ENCODE peak calls at places on chromosomes 3 and 15, in five cellular contexts. Z, M, V, N and B are unnamed samples.

GRCh38 chr3:39383190-39383912 is at the start of gene SLC25A38:
- DNase-seq in Z (peak; percentile 69), M (peak; percentile 65), V (peak; percentile 96), N (peak; percentile 95), B (peak; percentile 83)

GRCh38 chr3:8712045-8712870 is 21.3 kb upstream of the CAV3 start:
- DNase-seq in Z (no peak), M (no peak), V (no peak), N (no peak), B (peak; percentile 86)

GRCh38 chr15:41022487-41023090 is 69.3 kb downstream of the CHAC1 start:
- DNase-seq in Z (peak; percentile 22), M (no peak), V (peak; percentile 58), N (peak; percentile 77), B (peak; percentile 16)

GRCh38 chr3:36434682-36435426 is 54.5 kb downstream of the STAC start:
- DNase-seq in Z (no peak), M (no peak), V (no peak), N (no peak), B (peak; percentile 35)

GRCh38 chr3:122183521-122183892 is at the start of gene CASR:
- DNase-seq in Z (no peak), M (no peak), V (peak; percentile 38), N (no peak), B (peak; percentile 5)

GRCh38 chr3:194014756-194015155 is 121.2 kb upstream of the HES1 start:
- DNase-seq in Z (no peak), M (no peak), V (no peak), N (no peak), B (no peak)

GRCh38 chr3:50390523-50391177 is 31.3 kb upstream of the TMEM115 start:
- DNase-seq in Z (peak; percentile 75), M (no peak), V (no peak), N (no peak), B (peak; percentile 63)

GRCh38 chr3:182259579-182259978 is 533.7 kb upstream of the ATP11B start:
- DNase-seq in Z (no peak), M (peak; percentile 37), V (no peak), N (no peak), B (no peak)

GRCh38 chr3:12541625-12542024 is 3.7 kb downstream of the MKRN2OS start:
- DNase-seq in Z (no peak), M (no peak), V (peak; percentile 54), N (no peak), B (peak; percentile 16)

GRCh38 chr3:170079466-170080165 is 41.8 kb downstream of the GPR160 start:
- DNase-seq in Z (no peak), M (no peak), V (no peak), N (no peak), B (no peak)

GRCh38 chr3:149494022-149494758 is 19.7 kb downstream of the TM4SF4 start:
- DNase-seq in Z (peak; percentile 58), M (peak; percentile 47), V (peak; percentile 76), N (peak; percentile 70), B (peak; percentile 34)

GRCh38 chr3:126488205-126488604 is 12.5 kb upstream of the ZXDC start:
- DNase-seq in Z (no peak), M (no peak), V (no peak), N (no peak), B (no peak)

GRCh38 chr15:42140383-42141070 is 15.9 kb downstream of the PLA2G4F start:
- DNase-seq in Z (no peak), M (no peak), V (peak; percentile 45), N (no peak), B (no peak)

GRCh38 chr3:37028329-37028728 is 35.0 kb downstream of the MLH1 start:
- DNase-seq in Z (peak; percentile 67), M (no peak), V (no peak), N (no peak), B (no peak)

GRCh38 chr3:27195059-27195458 is 174.1 kb downstream of the NEK10 start:
- DNase-seq in Z (no peak), M (no peak), V (no peak), N (no peak), B (no peak)

GRCh38 chr3:172709776-172710708 is 825 bp downstream of the NCEH1 start:
- DNase-seq in Z (peak; percentile 37), M (peak; percentile 18), V (peak; percentile 75), N (peak; percentile 69), B (peak; percentile 30)

GRCh38 chr3:45779746-45780735 is 16.3 kb downstream of the SLC6A20 start:
- DNase-seq in Z (no peak), M (no peak), V (no peak), N (no peak), B (no peak)

GRCh38 chr3:14507345-14507741 is 32.8 kb downstream of the GRIP2 start:
- DNase-seq in Z (peak; percentile 2), M (no peak), V (no peak), N (no peak), B (no peak)

GRCh38 chr15:62212746-62213145 is 47.7 kb upstream of the C2CD4B start:
- DNase-seq in Z (no peak), M (no peak), V (no peak), N (no peak), B (no peak)

GRCh38 chr3:13285007-13285567 is 135.0 kb downstream of the NUP210 start:
- DNase-seq in Z (no peak), M (no peak), V (no peak), N (no peak), B (no peak)

DNA sequence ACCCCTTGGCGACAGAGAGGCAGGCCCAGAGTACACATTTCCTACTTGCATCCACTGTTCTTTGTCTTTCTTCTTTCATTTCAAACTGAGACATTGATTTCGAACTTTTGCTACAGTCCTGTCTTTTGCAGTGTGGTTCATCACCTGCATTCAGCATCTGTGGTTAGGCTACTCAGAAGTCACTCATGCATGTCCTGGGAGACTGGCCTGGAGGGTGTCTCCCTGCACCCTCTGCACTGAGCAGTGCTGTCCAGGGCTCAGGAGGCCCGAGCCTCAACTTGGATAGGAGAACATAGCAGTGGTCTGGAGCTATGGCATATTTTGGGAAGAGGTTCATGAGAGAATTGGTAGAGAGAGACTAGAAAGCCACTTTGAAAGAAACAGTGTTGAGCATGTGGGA is 240.2 kb upstream of the TPRG1 start:
- DNase-seq in Z (no peak), M (no peak), V (no peak), N (no peak), B (no peak)
- H3K27ac ChIP-seq in Z (no peak overlapping the region), M (no peak overlapping the region), V (no peak overlapping the region), N (no peak overlapping the region), B (no peak overlapping the region)

GRCh38 chr3:133944641-133945441 is 49.2 kb upstream of the RAB6B start:
- DNase-seq in Z (no peak), M (no peak), V (no peak), N (peak; percentile 47), B (peak; percentile 91)
- H3K4me1 ChIP-seq in Z (peaks cover 19% of the 10 kb centered on the region), M (peaks cover 5% of the 10 kb centered on the region), V (no peaks in the 10 kb centered on the region), N (peaks cover 13% of the 10 kb centered on the region), B (peaks cover 37% of the 10 kb centered on the region)

DNA sequence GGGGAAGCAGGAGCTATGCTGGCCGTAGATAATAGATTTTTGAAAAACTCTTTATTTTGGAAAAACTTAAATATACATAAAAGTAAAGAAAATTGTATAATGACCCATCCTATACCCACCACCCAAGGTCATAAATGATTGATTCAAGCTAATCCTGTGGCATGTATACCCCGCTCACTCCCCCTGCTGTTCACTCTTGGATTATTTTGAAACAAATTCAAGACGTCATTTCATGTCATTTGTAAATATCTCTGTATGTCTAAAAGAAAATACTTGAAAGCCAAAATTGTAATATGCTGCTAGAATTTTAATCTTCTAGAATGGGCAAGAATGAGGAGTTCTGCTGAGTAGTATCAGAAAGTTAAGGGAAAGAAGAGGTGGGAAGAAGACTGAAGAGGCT is 241.7 kb downstream of the FEZF2 start:
- DNase-seq in Z (no peak), M (no peak), V (peak; percentile 40), N (no peak), B (no peak)
- H3K27ac ChIP-seq in Z (no peak overlapping the region), M (no peak overlapping the region), V (no peak overlapping the region), N (no peak overlapping the region), B (no peak overlapping the region)

GRCh38 chr15:89098281-89098680 is 10.0 kb downstream of the ABHD2 start:
- DNase-seq in Z (no peak), M (no peak), V (no peak), N (no peak), B (no peak)
- H3K4me1 ChIP-seq in Z (peaks cover 24% of the 10 kb centered on the region), M (peaks cover 29% of the 10 kb centered on the region), V (no peaks in the 10 kb centered on the region), N (peaks cover 9% of the 10 kb centered on the region), B (peaks cover 30% of the 10 kb centered on the region)

GRCh38 chr15:69824877-69825406 is 272.8 kb downstream of the TLE3 start:
- DNase-seq in Z (no peak), M (no peak), V (no peak), N (no peak), B (no peak)

GRCh38 chr15:69825941-69826817 is 271.5 kb downstream of the TLE3 start:
- DNase-seq in Z (no peak), M (no peak), V (peak; percentile 80), N (peak; percentile 82), B (no peak)

GRCh38 chr15:69827751-69828150 is 270.0 kb downstream of the TLE3 start:
- DNase-seq in Z (no peak), M (no peak), V (no peak), N (no peak), B (no peak)

GRCh38 chr15:69828181-69828828 is 269.4 kb downstream of the TLE3 start:
- DNase-seq in Z (no peak), M (no peak), V (no peak), N (no peak), B (no peak)

DNA sequence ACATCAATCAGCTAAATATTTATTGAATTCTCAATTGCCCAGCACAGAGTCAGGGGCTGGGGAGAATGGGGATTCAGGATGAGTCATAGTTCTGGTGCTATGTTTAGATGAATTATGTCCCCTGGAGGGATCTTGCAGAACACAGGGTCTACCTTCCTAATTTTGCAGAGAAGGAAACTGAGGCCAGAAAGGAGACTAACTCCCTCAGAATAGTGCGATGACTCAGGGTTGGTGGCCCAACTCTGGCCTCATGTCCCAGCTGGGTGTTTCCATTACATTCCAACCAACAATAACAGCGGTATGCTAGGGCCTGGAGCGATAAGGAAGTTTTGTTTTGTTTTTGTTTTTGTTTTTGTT is 270.9 kb downstream of the TLE3 start:
- DNase-seq in Z (no peak), M (no peak), V (no peak), N (peak; percentile 87), B (no peak)
- H3K27ac ChIP-seq in Z (no peak overlapping the region), M (no peak overlapping the region), V (no peak overlapping the region), N (no peak overlapping the region), B (no peak overlapping the region)

GRCh38 chr15:80989110-80989517 is 505 bp downstream of the MESD start:
- DNase-seq in Z (no peak), M (no peak), V (no peak), N (no peak), B (no peak)
- H3K4me1 ChIP-seq in Z (peaks cover 30% of the 10 kb centered on the region), M (peaks cover 23% of the 10 kb centered on the region), V (peaks cover 17% of the 10 kb centered on the region), N (no peaks in the 10 kb centered on the region), B (peaks cover 18% of the 10 kb centered on the region)

GRCh38 chr3:48215466-48215865 is 7.8 kb upstream of the CAMP start:
- DNase-seq in Z (peak; percentile 42), M (no peak), V (no peak), N (peak; percentile 65), B (no peak)
- H3K27ac ChIP-seq in Z (peak overlapping the region; percentile 66), M (peak overlapping the region; percentile 51), V (no peak overlapping the region), N (no peak overlapping the region), B (no peak overlapping the region)

GRCh38 chr15:98805434-98806274 is 157.3 kb downstream of the IGF1R start:
- DNase-seq in Z (no peak), M (no peak), V (peak; percentile 65), N (peak; percentile 34), B (no peak)
- H3K4me1 ChIP-seq in Z (peaks cover 29% of the 10 kb centered on the region), M (peaks cover 13% of the 10 kb centered on the region), V (peaks cover 17% of the 10 kb centered on the region), N (peaks cover 23% of the 10 kb centered on the region), B (peaks cover 32% of the 10 kb centered on the region)

GRCh38 chr3:38158472-38158871 is 6.9 kb upstream of the OXSR1 start:
- DNase-seq in Z (no peak), M (no peak), V (no peak), N (no peak), B (no peak)
- H3K27ac ChIP-seq in Z (no peak overlapping the region), M (no peak overlapping the region), V (no peak overlapping the region), N (no peak overlapping the region), B (no peak overlapping the region)